ENCODE peak calls at places on chromosomes 13 and 19, in seven cellular contexts. M is cardiac muscle cell; O is body of pancreas; Y is heart left ventricle; X is small intestine; B is CD8-positive, alpha-beta memory T cell; A is heart right ventricle. E is an unnamed sample.

GRCh38 chr19:38270587-38271167 is 6.3 kb downstream of the SPINT2 start:
- DNase-seq in M (no peak), O (no peak), Y (no peak), X (no peak), B (no peak), A (no peak), E (no peak)

GRCh38 chr19:43464089-43464775 is 1.2 kb downstream of the LYPD3 start:
- DNase-seq in M (peak; percentile 84), O (peak; percentile 66), Y (peak; percentile 84), X (no peak), B (no peak), A (peak; percentile 80), E (peak; percentile 27)

GRCh38 chr13:32164622-32165268 is 133.2 kb downstream of the FRY start:
- DNase-seq in M (peak; percentile 64), O (peak; percentile 24), Y (no peak), X (peak; percentile 71), B (no peak), A (no peak), E (no peak)

GRCh38 chr13:43767351-43767901 is 19.3 kb downstream of the ENOX1 start:
- DNase-seq in M (peak; percentile 60), O (no peak), Y (peak; percentile 45), X (no peak), B (no peak), A (peak; percentile 21), E (no peak)

GRCh38 chr13:30257433-30258099 is 49.8 kb downstream of the KATNAL1 start:
- DNase-seq in M (peak; percentile 75), O (no peak), Y (no peak), X (no peak), B (no peak), A (no peak), E (no peak)

GRCh38 chr13:95660981-95661581 is 15.9 kb upstream of the DNAJC3 start:
- DNase-seq in M (peak; percentile 74), O (peak; percentile 35), Y (no peak), X (peak; percentile 40), B (no peak), A (no peak), E (no peak)

GRCh38 chr19:29118384-29118783 is 94.6 kb downstream of the UQCRFS1 start:
- DNase-seq in M (no peak), O (no peak), Y (no peak), X (no peak), B (no peak), A (no peak), E (no peak)

GRCh38 chr19:6674868-6675305 is 4.9 kb upstream of the TNFSF14 start:
- DNase-seq in M (no peak), O (peak; percentile 28), Y (peak; percentile 51), X (peak; percentile 71), B (peak; percentile 82), A (peak; percentile 47), E (peak; percentile 74)

GRCh38 chr13:22061371-22061805 is 390.5 kb downstream of the FGF9 start:
- DNase-seq in M (no peak), O (no peak), Y (no peak), X (peak; percentile 5), B (no peak), A (no peak), E (no peak)

GRCh38 chr13:107827840-107828549 is 387.3 kb downstream of the LIG4 start:
- DNase-seq in M (no peak), O (peak; percentile 15), Y (no peak), X (no peak), B (no peak), A (no peak), E (no peak)

GRCh38 chr19:54430306-54431254 is 15.3 kb downstream of the TTYH1 start:
- DNase-seq in M (peak; percentile 89), O (peak; percentile 70), Y (peak; percentile 70), X (peak; percentile 24), B (peak; percentile 40), A (peak; percentile 72), E (no peak)

GRCh38 chr13:35485451-35485850 is 9.0 kb upstream of the MAB21L1 start:
- DNase-seq in M (no peak), O (no peak), Y (no peak), X (no peak), B (no peak), A (no peak), E (no peak)

GRCh38 chr13:26254583-26255102 is 714 bp downstream of the CDK8 start:
- DNase-seq in M (peak; percentile 69), O (peak; percentile 61), Y (peak; percentile 59), X (peak; percentile 62), B (peak; percentile 50), A (peak; percentile 54), E (peak; percentile 10)

GRCh38 chr13:99974296-99974938 is 2.9 kb upstream of the ZIC5 start:
- DNase-seq in M (peak; percentile 0), O (no peak), Y (no peak), X (no peak), B (no peak), A (no peak), E (no peak)

GRCh38 chr13:29573190-29573589 is 22.3 kb downstream of the SLC7A1 start:
- DNase-seq in M (no peak), O (peak; percentile 66), Y (peak; percentile 37), X (peak; percentile 94), B (no peak), A (no peak), E (no peak)

GRCh38 chr19:4228765-4229178 is 551 bp upstream of the EBI3 start:
- DNase-seq in M (no peak), O (no peak), Y (no peak), X (no peak), B (no peak), A (no peak), E (no peak)

GRCh38 chr19:54790711-54791110 is 12.7 kb upstream of the KIR2DL4 start:
- DNase-seq in M (no peak), O (no peak), Y (no peak), X (no peak), B (no peak), A (no peak), E (no peak)

GRCh38 chr19:54128796-54129616 is 8.6 kb upstream of the CNOT3 start:
- DNase-seq in M (no peak), O (no peak), Y (no peak), X (no peak), B (no peak), A (no peak), E (no peak)

GRCh38 chr13:20424959-20425358 is 100.7 kb downstream of the CRYL1 start:
- DNase-seq in M (no peak), O (no peak), Y (peak; percentile 38), X (no peak), B (no peak), A (no peak), E (no peak)

DNA sequence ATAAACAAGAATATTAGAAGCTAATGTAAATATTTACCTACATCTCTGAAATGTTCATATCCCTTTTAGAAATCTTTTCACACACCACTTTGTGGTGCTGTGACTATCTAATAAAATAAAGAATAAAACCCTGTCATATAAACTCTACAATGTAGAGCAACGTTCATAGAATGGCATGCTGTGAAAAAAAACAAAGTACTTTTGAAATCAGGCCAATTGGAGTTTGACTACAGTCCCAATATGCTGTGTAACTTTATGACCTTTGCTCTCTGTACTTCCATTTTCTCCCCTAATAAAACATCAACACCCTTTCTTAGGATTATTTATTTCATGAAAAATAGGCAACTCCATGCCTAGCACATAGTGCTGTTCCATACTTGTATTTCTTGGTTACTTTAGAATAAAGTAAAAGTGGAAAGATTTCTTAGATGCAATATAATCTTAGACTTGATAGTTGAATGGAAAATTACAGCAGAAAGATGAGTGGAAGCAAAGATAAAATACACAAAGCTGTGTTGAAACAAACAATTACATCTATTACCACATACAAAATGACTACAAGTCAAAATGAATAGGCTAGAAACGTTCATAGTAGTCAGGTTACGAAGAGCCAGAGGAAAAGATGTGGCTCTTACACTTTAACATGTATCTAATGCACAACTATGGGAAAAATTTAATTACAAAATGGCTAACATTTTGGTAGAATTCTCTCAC is 613.2 kb upstream of the SLITRK5 start:
- DNase-seq in M (no peak), O (no peak), Y (no peak), X (peak; percentile 83), B (no peak), A (no peak), E (no peak)
- H3K4me3 ChIP-seq in M (no peak overlapping the region), O (no peak overlapping the region), Y (no peak overlapping the region), X (no peak overlapping the region), B (no peak overlapping the region), A (no peak overlapping the region), E (no peak overlapping the region)

GRCh38 chr19:19336597-19336996 is 16.0 kb downstream of the MAU2 start:
- DNase-seq in M (no peak), O (no peak), Y (no peak), X (no peak), B (no peak), A (no peak), E (no peak)
- H3K36me3 ChIP-seq in M (peaks cover 23% of the 10 kb centered on the region), O (peaks cover 28% of the 10 kb centered on the region), Y (peaks cover 5% of the 10 kb centered on the region), X (no peaks in the 10 kb centered on the region), B (peaks cover 34% of the 10 kb centered on the region), A (peaks cover 97% of the 10 kb centered on the region), E (peaks cover 60% of the 10 kb centered on the region)

GRCh38 chr13:33276581-33276980 is 9.0 kb downstream of the STARD13 start:
- DNase-seq in M (no peak), O (no peak), Y (no peak), X (no peak), B (no peak), A (no peak), E (no peak)

GRCh38 chr13:33277351-33277750 is 8.2 kb downstream of the STARD13 start:
- DNase-seq in M (no peak), O (no peak), Y (no peak), X (no peak), B (no peak), A (no peak), E (no peak)

GRCh38 chr13:33274264-33274663 is 11.3 kb downstream of the STARD13 start:
- DNase-seq in M (no peak), O (no peak), Y (no peak), X (no peak), B (no peak), A (no peak), E (no peak)

GRCh38 chr13:33277946-33278345 is 7.6 kb downstream of the STARD13 start:
- DNase-seq in M (no peak), O (no peak), Y (no peak), X (no peak), B (no peak), A (no peak), E (no peak)

GRCh38 chr13:33275916-33276315 is 9.6 kb downstream of the STARD13 start:
- DNase-seq in M (no peak), O (no peak), Y (no peak), X (no peak), B (no peak), A (no peak), E (no peak)
- H3K4me1 ChIP-seq in M (peaks cover 13% of the 10 kb centered on the region), O (peaks cover 94% of the 10 kb centered on the region), Y (peaks cover 75% of the 10 kb centered on the region), X (peaks cover 15% of the 10 kb centered on the region), B (no peaks in the 10 kb centered on the region), A (peaks cover 24% of the 10 kb centered on the region), E (peaks cover 13% of the 10 kb centered on the region)

GRCh38 chr19:49491804-49492572 is 4.2 kb upstream of the RPS11 start:
- DNase-seq in M (no peak), O (no peak), Y (no peak), X (peak; percentile 85), B (no peak), A (no peak), E (no peak)

GRCh38 chr19:49489601-49490167 is 2.3 kb downstream of the RPL13A start:
- DNase-seq in M (no peak), O (no peak), Y (no peak), X (peak; percentile 39), B (peak; percentile 43), A (no peak), E (no peak)

GRCh38 chr19:49491030-49491803 is 3.8 kb downstream of the RPL13A start:
- DNase-seq in M (no peak), O (no peak), Y (no peak), X (no peak), B (no peak), A (no peak), E (no peak)

GRCh38 chr19:49488863-49489537 is 1.6 kb downstream of the RPL13A start:
- DNase-seq in M (no peak), O (no peak), Y (no peak), X (no peak), B (no peak), A (no peak), E (no peak)

GRCh38 chr19:49490287-49491029 is 3.0 kb downstream of the RPL13A start:
- DNase-seq in M (no peak), O (no peak), Y (no peak), X (no peak), B (no peak), A (no peak), E (no peak)
- H3K4me3 ChIP-seq in M (no peak overlapping the region), O (no peak overlapping the region), Y (no peak overlapping the region), X (peak overlapping the region; percentile 1), B (peak overlapping the region; percentile 93), A (no peak overlapping the region), E (peak overlapping the region; percentile 97)